ENCODE peak calls at places on chromosomes 4 and X, in eight cellular contexts. X is M059J, Q is HFF-Myc, L is NCI-H345, O is iris pigment epithelial cell, P is substantia nigra, W is bronchial epithelial cell, N is neural progenitor cell. Y is an unnamed sample.

GRCh38 chr4:156672924-156673323 is 298.7 kb downstream of the PDGFC start:
- DNase-seq in N (no peak), P (no peak), Q (no peak), X (peak), L (no peak), O (peak), W (peak), Y (peak)

GRCh38 chr4:10315638-10316037 is 141.6 kb downstream of the ZNF518B start:
- DNase-seq in W (no peak), O (no peak), Q (no peak), P (no peak), N (no peak), X (no peak), L (no peak), Y (no peak)

GRCh38 chrX:129239371-129239770 is 283.9 kb downstream of the SMARCA1 start:
- DNase-seq in L (no peak), P (no peak), X (peak), N (no peak), O (peak), Q (no peak), W (no peak), Y (no peak)

GRCh38 chrX:110383414-110383813 is 24.8 kb downstream of the RTL9 start:
- DNase-seq in O (peak), Q (no peak), L (no peak), P (no peak), N (no peak), X (peak), W (no peak), Y (peak)

GRCh38 chr4:76275486-76276126 is 24.1 kb downstream of the FAM47E start:
- DNase-seq in Q (no peak), L (no peak), N (no peak), X (no peak), O (no peak), W (no peak), P (no peak), Y (no peak)

GRCh38 chr4:3302164-3302785 is 9.5 kb downstream of the RGS12 start:
- DNase-seq in X (peak), L (no peak), W (no peak), O (no peak), Q (no peak), N (no peak), P (no peak), Y (no peak)

GRCh38 chrX:2584216-2584615 is 83.4 kb upstream of the DHRSX start:
- DNase-seq in W (no peak), X (no peak), L (no peak), O (no peak), N (peak), Q (no peak), P (no peak), Y (no peak)

GRCh38 chr4:19936471-19936870 is 315.2 kb upstream of the SLIT2 start:
- DNase-seq in L (no peak), X (peak), O (peak), W (no peak), Q (peak), N (no peak), P (no peak), Y (peak)

GRCh38 chr4:138161351-138161750 is 80.8 kb downstream of the SLC7A11 start:
- DNase-seq in W (no peak), L (no peak), P (no peak), O (no peak), Q (no peak), N (peak), X (no peak), Y (no peak)

GRCh38 chr4:4838602-4839470 is 20.6 kb upstream of the MSX1 start:
- DNase-seq in X (peak), Q (no peak), W (no peak), N (no peak), L (no peak), O (no peak), P (no peak), Y (no peak)

GRCh38 chr4:68582339-68582717 is 6.2 kb upstream of the UGT2B17 start:
- DNase-seq in O (no peak), P (no peak), X (no peak), W (no peak), N (no peak), Q (no peak), L (no peak), Y (no peak)

GRCh38 chr4:68304731-68305130 is 45.2 kb downstream of the YTHDC1 start:
- DNase-seq in W (no peak), L (no peak), Q (no peak), P (no peak), N (no peak), X (no peak), O (peak), Y (no peak)

GRCh38 chrX:16114640-16115039 is 8.7 kb upstream of the GRPR start:
- DNase-seq in W (no peak), P (no peak), Q (peak), N (no peak), L (no peak), X (peak), O (peak), Y (peak)

GRCh38 chr4:128570380-128570779 is 239.1 kb upstream of the JADE1 start:
- DNase-seq in X (peak), Q (no peak), O (peak), L (no peak), P (no peak), W (peak), N (no peak), Y (peak)

GRCh38 chr4:83858121-83858520 is 322.2 kb downstream of the GPAT3 start:
- DNase-seq in L (no peak), W (no peak), O (no peak), X (peak), N (no peak), P (no peak), Q (no peak), Y (no peak)

GRCh38 chr4:33831667-33832066 is 2412.6 kb downstream of the ARAP2 start:
- DNase-seq in O (peak), L (no peak), X (peak), P (no peak), Q (no peak), N (no peak), W (no peak), Y (peak)

GRCh38 chr4:88216395-88216794 is 58.0 kb upstream of the ABCG2 start:
- DNase-seq in X (no peak), W (no peak), N (no peak), P (no peak), L (no peak), O (no peak), Q (no peak), Y (no peak)

GRCh38 chr4:24669751-24670150 is 85.4 kb upstream of the DHX15 start:
- DNase-seq in Q (no peak), P (no peak), X (no peak), W (no peak), L (no peak), O (no peak), N (no peak), Y (no peak)

GRCh38 chrX:9662148-9662547 is 103.5 kb downstream of the GPR143 start:
- DNase-seq in X (peak), L (no peak), W (peak), Q (peak), N (no peak), P (no peak), O (peak), Y (peak)

GRCh38 chr4:6250235-6250983 is 19.2 kb upstream of the WFS1 start:
- DNase-seq in W (peak), Q (no peak), O (peak), L (peak), X (peak), N (peak), P (no peak), Y (peak)

GRCh38 chr4:169899295-169899694 is 126.9 kb downstream of the MFAP3L start:
- DNase-seq in O (peak), X (peak), Q (no peak), W (peak), N (no peak), L (no peak), P (no peak), Y (no peak)

GRCh38 chrX:111483140-111483539 is 28.3 kb upstream of the SERTM2 start:
- DNase-seq in L (no peak), N (no peak), Q (no peak), X (no peak), W (no peak), O (no peak), P (no peak), Y (no peak)

GRCh38 chrX:16826207-16826606 is 39.9 kb downstream of the TXLNG start:
- DNase-seq in N (peak), L (peak), Q (no peak), W (peak), O (peak), X (peak), P (peak), Y (peak)

GRCh38 chrX:427812-428725 is 41.4 kb upstream of the PPP2R3B start:
- DNase-seq in O (peak), P (no peak), Q (no peak), N (peak), X (no peak), W (no peak), L (no peak), Y (no peak)

GRCh38 chr4:80610199-80610598 is 274.7 kb downstream of the CFAP299 start:
- DNase-seq in N (no peak), P (no peak), X (no peak), L (no peak), O (no peak), Q (no peak), W (no peak), Y (no peak)

GRCh38 chr4:44532851-44533250 is 84.2 kb upstream of the KCTD8 start:
- DNase-seq in O (no peak), P (no peak), N (no peak), Q (no peak), L (no peak), W (no peak), X (no peak), Y (no peak)

GRCh38 chr4:20252656-20253271 is 1.1 kb downstream of the SLIT2 start:
- DNase-seq in X (peak), O (peak), P (no peak), L (peak), N (peak), W (no peak), Q (no peak), Y (peak)